ENCODE peak calls at places on chromosome 9, in nine cellular contexts. Z, U, P, D, C, S, K, N and H are unnamed samples.

GRCh38 chr9:137046094-137046787 is at the start of gene NPDC1:
- DNase-seq in Z (peak; percentile 90), U (peak; percentile 71), P (peak; percentile 100), D (peak; percentile 92), C (peak; percentile 70), S (no peak), K (peak; percentile 57), N (peak; percentile 82), H (peak; percentile 93)

GRCh38 chr9:130847306-130848217 is 12.5 kb downstream of the ABL1 start:
- DNase-seq in Z (no peak), U (no peak), P (peak; percentile 77), D (no peak), C (peak; percentile 89), S (peak; percentile 99), K (peak; percentile 100), N (no peak), H (peak; percentile 92)

GRCh38 chr9:86994231-86994630 is 46.9 kb upstream of the GAS1 start:
- DNase-seq in Z (no peak), U (no peak), P (no peak), D (no peak), C (no peak), S (no peak), K (no peak), N (no peak), H (no peak)

GRCh38 chr9:97554566-97555075 is 53.2 kb downstream of the TMOD1 start:
- DNase-seq in Z (no peak), U (no peak), P (no peak), D (no peak), C (no peak), S (no peak), K (no peak), N (no peak), H (no peak)

GRCh38 chr9:27430754-27431540 is 93.1 kb upstream of the IFNK start:
- DNase-seq in Z (no peak), U (no peak), P (no peak), D (no peak), C (no peak), S (no peak), K (peak; percentile 42), N (no peak), H (no peak)

GRCh38 chr9:69932901-69933300 is 110.7 kb upstream of the MAMDC2 start:
- DNase-seq in Z (peak; percentile 36), U (peak; percentile 32), P (no peak), D (no peak), C (no peak), S (no peak), K (no peak), N (no peak), H (no peak)

GRCh38 chr9:111405701-111406100 is 75.7 kb upstream of the OR2K2 start:
- DNase-seq in Z (no peak), U (no peak), P (no peak), D (no peak), C (no peak), S (no peak), K (no peak), N (no peak), H (no peak)

GRCh38 chr9:68433629-68434028 is 77.2 kb downstream of the PGM5 start:
- DNase-seq in Z (no peak), U (no peak), P (no peak), D (no peak), C (no peak), S (no peak), K (no peak), N (no peak), H (no peak)

GRCh38 chr9:1052908-1053590 is 2.9 kb downstream of the DMRT2 start:
- DNase-seq in Z (no peak), U (no peak), P (no peak), D (no peak), C (no peak), S (no peak), K (no peak), N (no peak), H (no peak)

GRCh38 chr9:129558063-129558550 is 62.8 kb downstream of the C9orf50 start:
- DNase-seq in Z (no peak), U (no peak), P (peak; percentile 77), D (no peak), C (no peak), S (no peak), K (no peak), N (no peak), H (no peak)

GRCh38 chr9:34984049-34984448 is 5.5 kb upstream of the DNAJB5 start:
- DNase-seq in Z (peak; percentile 56), U (peak; percentile 46), P (peak; percentile 76), D (no peak), C (no peak), S (no peak), K (no peak), N (peak; percentile 23), H (no peak)

GRCh38 chr9:95724253-95724991 is 151.1 kb upstream of the ERCC6L2 start:
- DNase-seq in Z (peak; percentile 33), U (peak; percentile 91), P (no peak), D (no peak), C (no peak), S (no peak), K (no peak), N (peak; percentile 25), H (no peak)

GRCh38 chr9:109355564-109356297 is 34.9 kb upstream of the EPB41L4B start:
- DNase-seq in Z (no peak), U (no peak), P (no peak), D (no peak), C (no peak), S (no peak), K (no peak), N (no peak), H (no peak)

GRCh38 chr9:18422296-18423036 is 51.5 kb upstream of the ADAMTSL1 start:
- DNase-seq in Z (no peak), U (no peak), P (no peak), D (no peak), C (peak; percentile 9), S (no peak), K (no peak), N (no peak), H (no peak)

GRCh38 chr9:127923771-127924170 is 6.8 kb downstream of the PIP5KL1 start:
- DNase-seq in Z (no peak), U (no peak), P (no peak), D (no peak), C (peak; percentile 13), S (peak; percentile 95), K (peak; percentile 96), N (no peak), H (no peak)

GRCh38 chr9:132381966-132382541 is 24.6 kb downstream of the TTF1 start:
- DNase-seq in Z (peak; percentile 76), U (peak; percentile 89), P (no peak), D (no peak), C (no peak), S (no peak), K (no peak), N (no peak), H (no peak)

GRCh38 chr9:88258012-88258411 is 119.7 kb upstream of the SPATA31C2 start:
- DNase-seq in Z (no peak), U (no peak), P (no peak), D (no peak), C (peak; percentile 86), S (peak; percentile 29), K (peak; percentile 81), N (no peak), H (no peak)

GRCh38 chr9:113482991-113483675 is 19.6 kb downstream of the RGS3 start:
- DNase-seq in Z (no peak), U (no peak), P (no peak), D (no peak), C (no peak), S (no peak), K (no peak), N (no peak), H (no peak)

GRCh38 chr9:136117291-136118060 is 1.2 kb downstream of the TMEM250 start:
- DNase-seq in Z (no peak), U (no peak), P (peak; percentile 74), D (no peak), C (no peak), S (no peak), K (peak; percentile 19), N (no peak), H (no peak)

GRCh38 chr9:78325343-78325742 is 28.4 kb downstream of the PSAT1 start:
- DNase-seq in Z (no peak), U (no peak), P (no peak), D (peak; percentile 43), C (no peak), S (no peak), K (peak; percentile 88), N (no peak), H (no peak)

GRCh38 chr9:131818089-131818488 is 78.2 kb upstream of the RAPGEF1 start:
- DNase-seq in Z (no peak), U (no peak), P (no peak), D (no peak), C (no peak), S (no peak), K (no peak), N (no peak), H (peak; percentile 28)

GRCh38 chr9:137430723-137431415 is 7.7 kb downstream of the NOXA1 start:
- DNase-seq in Z (no peak), U (no peak), P (peak; percentile 59), D (no peak), C (no peak), S (no peak), K (no peak), N (no peak), H (peak; percentile 76)

GRCh38 chr9:27337833-27338526 is 41.0 kb upstream of the EQTN start:
- DNase-seq in Z (peak; percentile 51), U (peak; percentile 7), P (no peak), D (no peak), C (no peak), S (no peak), K (no peak), N (no peak), H (no peak)

GRCh38 chr9:96494215-96494800 is 44.3 kb downstream of the HABP4 start:
- DNase-seq in Z (no peak), U (no peak), P (peak; percentile 54), D (no peak), C (no peak), S (no peak), K (peak; percentile 51), N (no peak), H (no peak)

GRCh38 chr9:116149844-116150243 is 3.7 kb upstream of the PAPPA start:
- DNase-seq in Z (peak; percentile 37), U (peak; percentile 40), P (peak; percentile 57), D (no peak), C (peak; percentile 34), S (no peak), K (no peak), N (no peak), H (no peak)

GRCh38 chr9:89750117-89750551 is 145.3 kb downstream of the GADD45G start:
- DNase-seq in Z (no peak), U (no peak), P (peak; percentile 76), D (no peak), C (no peak), S (no peak), K (peak; percentile 31), N (no peak), H (peak; percentile 70)

GRCh38 chr9:72526901-72527800 is 5.7 kb downstream of the TMC1 start:
- DNase-seq in Z (peak; percentile 55), U (peak; percentile 75), P (peak; percentile 49), D (peak; percentile 62), C (peak; percentile 96), S (peak; percentile 50), K (peak; percentile 93), N (peak; percentile 81), H (peak; percentile 89)

GRCh38 chr9:96073531-96074284 is 198.2 kb downstream of the ERCC6L2 start:
- DNase-seq in Z (no peak), U (no peak), P (no peak), D (no peak), C (no peak), S (no peak), K (no peak), N (no peak), H (no peak)

GRCh38 chr9:116928884-116929283 is 241.8 kb downstream of the TRIM32 start:
- DNase-seq in Z (no peak), U (no peak), P (peak; percentile 30), D (no peak), C (no peak), S (no peak), K (no peak), N (no peak), H (no peak)

GRCh38 chr9:100379862-100380261 is 27.1 kb upstream of the TEX10 start:
- DNase-seq in Z (no peak), U (no peak), P (no peak), D (no peak), C (peak; percentile 5), S (peak; percentile 53), K (peak; percentile 89), N (no peak), H (no peak)